ENCODE peak calls at places on chromosomes 7 and 10, in nine cellular contexts. One of them, this sample, is unnamed.

GRCh38 chr10:13712799-13713581 is 126.2 kb downstream of the PRPF18 start:
- DNase-seq in neural crest cell: no peak
- DNase-seq in GM13977: peak
- DNase-seq in T-helper 9 cell: no peak
- DNase-seq in transverse colon: peak
- DNase-seq in B cell: peak
- DNase-seq in upper lobe of right lung: peak
- DNase-seq in pancreas: peak
- DNase-seq in naive thymus-derived CD8-positive, alpha-beta T cell: peak
- DNase-seq in this sample: peak

GRCh38 chr7:89757910-89758309 is 396.4 kb upstream of the STEAP1 start:
- DNase-seq in neural crest cell: no peak
- DNase-seq in GM13977: no peak
- DNase-seq in T-helper 9 cell: no peak
- DNase-seq in transverse colon: no peak
- DNase-seq in B cell: no peak
- DNase-seq in upper lobe of right lung: no peak
- DNase-seq in pancreas: no peak
- DNase-seq in naive thymus-derived CD8-positive, alpha-beta T cell: no peak
- DNase-seq in this sample: no peak

GRCh38 chr10:121910673-121911420 is 17.0 kb downstream of the ATE1 start:
- DNase-seq in neural crest cell: no peak
- DNase-seq in GM13977: peak
- DNase-seq in T-helper 9 cell: no peak
- DNase-seq in transverse colon: no peak
- DNase-seq in B cell: no peak
- DNase-seq in upper lobe of right lung: no peak
- DNase-seq in pancreas: no peak
- DNase-seq in naive thymus-derived CD8-positive, alpha-beta T cell: no peak
- DNase-seq in this sample: no peak

GRCh38 chr10:60347270-60347669 is 42.4 kb downstream of the ANK3 start:
- DNase-seq in neural crest cell: no peak
- DNase-seq in GM13977: no peak
- DNase-seq in T-helper 9 cell: no peak
- DNase-seq in transverse colon: no peak
- DNase-seq in B cell: no peak
- DNase-seq in upper lobe of right lung: no peak
- DNase-seq in pancreas: no peak
- DNase-seq in naive thymus-derived CD8-positive, alpha-beta T cell: no peak
- DNase-seq in this sample: no peak

GRCh38 chr10:124598773-124599587 is 137.4 kb downstream of the LHPP start:
- DNase-seq in neural crest cell: no peak
- DNase-seq in GM13977: no peak
- DNase-seq in T-helper 9 cell: no peak
- DNase-seq in transverse colon: no peak
- DNase-seq in B cell: no peak
- DNase-seq in upper lobe of right lung: no peak
- DNase-seq in pancreas: no peak
- DNase-seq in naive thymus-derived CD8-positive, alpha-beta T cell: no peak
- DNase-seq in this sample: no peak

GRCh38 chr10:102642553-102643345 is 1.5 kb upstream of the TRIM8 start:
- DNase-seq in neural crest cell: peak
- DNase-seq in GM13977: peak
- DNase-seq in T-helper 9 cell: peak
- DNase-seq in transverse colon: peak
- DNase-seq in B cell: no peak
- DNase-seq in upper lobe of right lung: peak
- DNase-seq in pancreas: peak
- DNase-seq in naive thymus-derived CD8-positive, alpha-beta T cell: peak
- DNase-seq in this sample: no peak

GRCh38 chr7:129434846-129435318 is 650 bp downstream of the STRIP2 start:
- DNase-seq in neural crest cell: no peak
- DNase-seq in GM13977: no peak
- DNase-seq in T-helper 9 cell: no peak
- DNase-seq in transverse colon: peak
- DNase-seq in B cell: peak
- DNase-seq in upper lobe of right lung: no peak
- DNase-seq in pancreas: no peak
- DNase-seq in naive thymus-derived CD8-positive, alpha-beta T cell: no peak
- DNase-seq in this sample: peak

GRCh38 chr7:45185028-45185863 is 27.7 kb downstream of the RAMP3 start:
- DNase-seq in neural crest cell: no peak
- DNase-seq in GM13977: no peak
- DNase-seq in T-helper 9 cell: no peak
- DNase-seq in transverse colon: no peak
- DNase-seq in B cell: no peak
- DNase-seq in upper lobe of right lung: peak
- DNase-seq in pancreas: no peak
- DNase-seq in naive thymus-derived CD8-positive, alpha-beta T cell: no peak
- DNase-seq in this sample: no peak

GRCh38 chr10:123855013-123855684 is 36.5 kb downstream of the CPXM2 start:
- DNase-seq in neural crest cell: no peak
- DNase-seq in GM13977: no peak
- DNase-seq in T-helper 9 cell: no peak
- DNase-seq in transverse colon: no peak
- DNase-seq in B cell: no peak
- DNase-seq in upper lobe of right lung: no peak
- DNase-seq in pancreas: no peak
- DNase-seq in naive thymus-derived CD8-positive, alpha-beta T cell: no peak
- DNase-seq in this sample: no peak

GRCh38 chr7:901388-902154 is 25.2 kb downstream of the GET4 start:
- DNase-seq in neural crest cell: peak
- DNase-seq in GM13977: peak
- DNase-seq in T-helper 9 cell: peak
- DNase-seq in transverse colon: peak
- DNase-seq in B cell: peak
- DNase-seq in upper lobe of right lung: peak
- DNase-seq in pancreas: peak
- DNase-seq in naive thymus-derived CD8-positive, alpha-beta T cell: no peak
- DNase-seq in this sample: peak

GRCh38 chr7:108124820-108125219 is 5.3 kb downstream of the LAMB4 start:
- DNase-seq in neural crest cell: no peak
- DNase-seq in GM13977: no peak
- DNase-seq in T-helper 9 cell: no peak
- DNase-seq in transverse colon: no peak
- DNase-seq in B cell: no peak
- DNase-seq in upper lobe of right lung: no peak
- DNase-seq in pancreas: no peak
- DNase-seq in naive thymus-derived CD8-positive, alpha-beta T cell: no peak
- DNase-seq in this sample: no peak

GRCh38 chr10:68192113-68192512 is 39.8 kb downstream of the ATOH7 start:
- DNase-seq in neural crest cell: no peak
- DNase-seq in GM13977: no peak
- DNase-seq in T-helper 9 cell: no peak
- DNase-seq in transverse colon: no peak
- DNase-seq in B cell: no peak
- DNase-seq in upper lobe of right lung: no peak
- DNase-seq in pancreas: no peak
- DNase-seq in naive thymus-derived CD8-positive, alpha-beta T cell: no peak
- DNase-seq in this sample: no peak

GRCh38 chr10:74589226-74589673 is 237.2 kb upstream of the KAT6B start:
- DNase-seq in neural crest cell: peak
- DNase-seq in GM13977: peak
- DNase-seq in T-helper 9 cell: peak
- DNase-seq in transverse colon: peak
- DNase-seq in B cell: peak
- DNase-seq in upper lobe of right lung: peak
- DNase-seq in pancreas: peak
- DNase-seq in naive thymus-derived CD8-positive, alpha-beta T cell: peak
- DNase-seq in this sample: peak

GRCh38 chr7:148367701-148368475 is 222.7 kb upstream of the C7orf33 start:
- DNase-seq in neural crest cell: no peak
- DNase-seq in GM13977: no peak
- DNase-seq in T-helper 9 cell: no peak
- DNase-seq in transverse colon: no peak
- DNase-seq in B cell: no peak
- DNase-seq in upper lobe of right lung: no peak
- DNase-seq in pancreas: no peak
- DNase-seq in naive thymus-derived CD8-positive, alpha-beta T cell: no peak
- DNase-seq in this sample: no peak

GRCh38 chr10:102727037-102727818 is 12.8 kb downstream of the SFXN2 start:
- DNase-seq in neural crest cell: no peak
- DNase-seq in GM13977: no peak
- DNase-seq in T-helper 9 cell: no peak
- DNase-seq in transverse colon: no peak
- DNase-seq in B cell: no peak
- DNase-seq in upper lobe of right lung: peak
- DNase-seq in pancreas: no peak
- DNase-seq in naive thymus-derived CD8-positive, alpha-beta T cell: no peak
- DNase-seq in this sample: no peak

GRCh38 chr7:145644426-145645154 is 472.0 kb upstream of the CNTNAP2 start:
- DNase-seq in neural crest cell: no peak
- DNase-seq in GM13977: no peak
- DNase-seq in T-helper 9 cell: no peak
- DNase-seq in transverse colon: no peak
- DNase-seq in B cell: no peak
- DNase-seq in upper lobe of right lung: no peak
- DNase-seq in pancreas: no peak
- DNase-seq in naive thymus-derived CD8-positive, alpha-beta T cell: no peak
- DNase-seq in this sample: no peak

GRCh38 chr7:96080021-96080420 is 241.9 kb downstream of the SLC25A13 start:
- DNase-seq in neural crest cell: no peak
- DNase-seq in GM13977: no peak
- DNase-seq in T-helper 9 cell: no peak
- DNase-seq in transverse colon: no peak
- DNase-seq in B cell: no peak
- DNase-seq in upper lobe of right lung: no peak
- DNase-seq in pancreas: no peak
- DNase-seq in naive thymus-derived CD8-positive, alpha-beta T cell: no peak
- DNase-seq in this sample: no peak

GRCh38 chr7:78530351-78530750 is 731.8 kb downstream of the PHTF2 start:
- DNase-seq in neural crest cell: no peak
- DNase-seq in GM13977: no peak
- DNase-seq in T-helper 9 cell: no peak
- DNase-seq in transverse colon: no peak
- DNase-seq in B cell: no peak
- DNase-seq in upper lobe of right lung: no peak
- DNase-seq in pancreas: no peak
- DNase-seq in naive thymus-derived CD8-positive, alpha-beta T cell: no peak
- DNase-seq in this sample: peak

GRCh38 chr10:88903715-88904114 is 23.7 kb downstream of the STAMBPL1 start:
- DNase-seq in neural crest cell: no peak
- DNase-seq in GM13977: no peak
- DNase-seq in T-helper 9 cell: no peak
- DNase-seq in transverse colon: peak
- DNase-seq in B cell: no peak
- DNase-seq in upper lobe of right lung: no peak
- DNase-seq in pancreas: no peak
- DNase-seq in naive thymus-derived CD8-positive, alpha-beta T cell: no peak
- DNase-seq in this sample: no peak

GRCh38 chr7:144622751-144623150 is 213.1 kb downstream of the TPK1 start:
- DNase-seq in neural crest cell: no peak
- DNase-seq in GM13977: no peak
- DNase-seq in T-helper 9 cell: no peak
- DNase-seq in transverse colon: no peak
- DNase-seq in B cell: no peak
- DNase-seq in upper lobe of right lung: no peak
- DNase-seq in pancreas: no peak
- DNase-seq in naive thymus-derived CD8-positive, alpha-beta T cell: no peak
- DNase-seq in this sample: no peak

GRCh38 chr7:1641173-1641572 is 28.9 kb upstream of the ELFN1 start:
- DNase-seq in neural crest cell: no peak
- DNase-seq in GM13977: no peak
- DNase-seq in T-helper 9 cell: no peak
- DNase-seq in transverse colon: no peak
- DNase-seq in B cell: no peak
- DNase-seq in upper lobe of right lung: no peak
- DNase-seq in pancreas: no peak
- DNase-seq in naive thymus-derived CD8-positive, alpha-beta T cell: no peak
- DNase-seq in this sample: no peak

GRCh38 chr10:52343439-52343838 is 29.4 kb downstream of the DKK1 start:
- DNase-seq in neural crest cell: no peak
- DNase-seq in GM13977: no peak
- DNase-seq in T-helper 9 cell: no peak
- DNase-seq in transverse colon: no peak
- DNase-seq in B cell: no peak
- DNase-seq in upper lobe of right lung: no peak
- DNase-seq in pancreas: no peak
- DNase-seq in naive thymus-derived CD8-positive, alpha-beta T cell: no peak
- DNase-seq in this sample: no peak

GRCh38 chr7:47502240-47502877 is 79.6 kb downstream of the TNS3 start:
- DNase-seq in neural crest cell: no peak
- DNase-seq in GM13977: no peak
- DNase-seq in T-helper 9 cell: no peak
- DNase-seq in transverse colon: peak
- DNase-seq in B cell: no peak
- DNase-seq in upper lobe of right lung: no peak
- DNase-seq in pancreas: no peak
- DNase-seq in naive thymus-derived CD8-positive, alpha-beta T cell: no peak
- DNase-seq in this sample: no peak

GRCh38 chr7:22675917-22676343 is 51.1 kb upstream of the IL6 start:
- DNase-seq in neural crest cell: no peak
- DNase-seq in GM13977: no peak
- DNase-seq in T-helper 9 cell: no peak
- DNase-seq in transverse colon: peak
- DNase-seq in B cell: no peak
- DNase-seq in upper lobe of right lung: no peak
- DNase-seq in pancreas: no peak
- DNase-seq in naive thymus-derived CD8-positive, alpha-beta T cell: no peak
- DNase-seq in this sample: peak

GRCh38 chr7:136134503-136134902 is 157.3 kb upstream of the MTPN start:
- DNase-seq in neural crest cell: no peak
- DNase-seq in GM13977: no peak
- DNase-seq in T-helper 9 cell: no peak
- DNase-seq in transverse colon: no peak
- DNase-seq in B cell: no peak
- DNase-seq in upper lobe of right lung: no peak
- DNase-seq in pancreas: no peak
- DNase-seq in naive thymus-derived CD8-positive, alpha-beta T cell: no peak
- DNase-seq in this sample: peak

GRCh38 chr7:82572195-82572880 is 128.8 kb upstream of the CACNA2D1 start:
- DNase-seq in neural crest cell: peak
- DNase-seq in GM13977: peak
- DNase-seq in T-helper 9 cell: peak
- DNase-seq in transverse colon: peak
- DNase-seq in B cell: peak
- DNase-seq in upper lobe of right lung: peak
- DNase-seq in pancreas: peak
- DNase-seq in naive thymus-derived CD8-positive, alpha-beta T cell: peak
- DNase-seq in this sample: no peak

GRCh38 chr7:22346383-22347107 is 10.4 kb downstream of the RAPGEF5 start:
- DNase-seq in neural crest cell: no peak
- DNase-seq in GM13977: no peak
- DNase-seq in T-helper 9 cell: no peak
- DNase-seq in transverse colon: no peak
- DNase-seq in B cell: no peak
- DNase-seq in upper lobe of right lung: no peak
- DNase-seq in pancreas: peak
- DNase-seq in naive thymus-derived CD8-positive, alpha-beta T cell: no peak
- DNase-seq in this sample: peak

GRCh38 chr10:59805043-59805442 is 51.8 kb upstream of the MRLN start:
- DNase-seq in neural crest cell: peak
- DNase-seq in GM13977: no peak
- DNase-seq in T-helper 9 cell: no peak
- DNase-seq in transverse colon: peak
- DNase-seq in B cell: peak
- DNase-seq in upper lobe of right lung: no peak
- DNase-seq in pancreas: peak
- DNase-seq in naive thymus-derived CD8-positive, alpha-beta T cell: no peak
- DNase-seq in this sample: no peak

GRCh38 chr7:45415265-45415664 is 158.9 kb upstream of the ADCY1 start:
- DNase-seq in neural crest cell: no peak
- DNase-seq in GM13977: no peak
- DNase-seq in T-helper 9 cell: no peak
- DNase-seq in transverse colon: no peak
- DNase-seq in B cell: no peak
- DNase-seq in upper lobe of right lung: no peak
- DNase-seq in pancreas: no peak
- DNase-seq in naive thymus-derived CD8-positive, alpha-beta T cell: no peak
- DNase-seq in this sample: no peak

GRCh38 chr7:14836006-14836405 is 66.5 kb downstream of the DGKB start:
- DNase-seq in neural crest cell: no peak
- DNase-seq in GM13977: no peak
- DNase-seq in T-helper 9 cell: no peak
- DNase-seq in transverse colon: no peak
- DNase-seq in B cell: no peak
- DNase-seq in upper lobe of right lung: no peak
- DNase-seq in pancreas: no peak
- DNase-seq in naive thymus-derived CD8-positive, alpha-beta T cell: no peak
- DNase-seq in this sample: no peak

GRCh38 chr7:5450549-5451327 is 27.1 kb upstream of the TNRC18 start:
- DNase-seq in neural crest cell: peak
- DNase-seq in GM13977: peak
- DNase-seq in T-helper 9 cell: peak
- DNase-seq in transverse colon: peak
- DNase-seq in B cell: peak
- DNase-seq in upper lobe of right lung: peak
- DNase-seq in pancreas: peak
- DNase-seq in naive thymus-derived CD8-positive, alpha-beta T cell: peak
- DNase-seq in this sample: no peak